ENCODE peak calls at places on chromosomes 11 and 22, in four cellular contexts. K is ELR, G is hypothalamus, M is A549. S is an unnamed sample.

GRCh38 chr11:17508306-17508705 is 31.7 kb upstream of the ABCC8 start:
- DNase-seq in K (peak; percentile 40), G (no peak), M (no peak), S (no peak)

GRCh38 chr11:102322560-102322959 is 5.3 kb downstream of the BIRC3 start:
- DNase-seq in K (peak; percentile 74), G (no peak), M (no peak), S (no peak)

GRCh38 chr22:33706100-33706499 is 214.2 kb downstream of the LARGE1 start:
- DNase-seq in K (no peak), G (no peak), M (no peak), S (no peak)

GRCh38 chr11:70089631-70090030 is 11.5 kb downstream of the ANO1 start:
- DNase-seq in K (no peak), G (no peak), M (no peak), S (no peak)

GRCh38 chr11:352456-353180 is 16.7 kb upstream of the B4GALNT4 start:
- DNase-seq in K (no peak), G (no peak), M (no peak), S (no peak)

GRCh38 chr22:19344420-19344819 is 52.9 kb upstream of the CLTCL1 start:
- DNase-seq in K (no peak), G (no peak), M (no peak), S (no peak)

GRCh38 chr11:10866893-10867331 is 9.1 kb upstream of the ZBED5 start:
- DNase-seq in K (peak; percentile 69), G (no peak), M (no peak), S (no peak)

GRCh38 chr11:132228756-132229325 is 858.4 kb downstream of the NTM start:
- DNase-seq in K (peak; percentile 6), G (no peak), M (no peak), S (no peak)

GRCh38 chr11:13339196-13340153 is 61.9 kb downstream of the BMAL1 start:
- DNase-seq in K (peak; percentile 91), G (no peak), M (peak; percentile 83), S (peak; percentile 91)

GRCh38 chr22:26122920-26123468 is 46.3 kb upstream of the SEZ6L start:
- DNase-seq in K (no peak), G (no peak), M (no peak), S (no peak)

GRCh38 chr22:17698948-17699347 is 60.4 kb downstream of the BCL2L13 start:
- DNase-seq in K (no peak), G (no peak), M (no peak), S (no peak)

GRCh38 chr11:5808500-5809121 is at the start of gene OR52N2:
- DNase-seq in K (peak; percentile 72), G (peak; percentile 33), M (peak; percentile 20), S (peak; percentile 47)

GRCh38 chr11:60870276-60870675 is 2.9 kb downstream of the ZP1 start:
- DNase-seq in K (no peak), G (no peak), M (no peak), S (no peak)

GRCh38 chr22:36027579-36027959 is 1.1 kb downstream of the RBFOX2 start:
- DNase-seq in K (peak; percentile 44), G (no peak), M (peak; percentile 13), S (no peak)

GRCh38 chr11:6544921-6545850 is 48.1 kb downstream of the DNHD1 start:
- DNase-seq in K (peak; percentile 34), G (no peak), M (no peak), S (no peak)

GRCh38 chr11:127574528-127574927 is 574.0 kb upstream of the KIRREL3 start:
- DNase-seq in K (no peak), G (no peak), M (no peak), S (no peak)

GRCh38 chr11:96311120-96311568 is 31.9 kb downstream of the MAML2 start:
- DNase-seq in K (peak; percentile 72), G (no peak), M (no peak), S (no peak)

GRCh38 chr11:48034926-48035876 is 54.8 kb downstream of the PTPRJ start:
- DNase-seq in K (no peak), G (no peak), M (no peak), S (no peak)

GRCh38 chr11:19864141-19865120 is 151.8 kb downstream of the NAV2 start:
- DNase-seq in K (no peak), G (no peak), M (no peak), S (no peak)

GRCh38 chr11:13030857-13031256 is 21.7 kb downstream of the RASSF10 start:
- DNase-seq in K (no peak), G (no peak), M (no peak), S (no peak)

GRCh38 chr11:133988686-133989410 is 32.1 kb upstream of the IGSF9B start:
- DNase-seq in K (no peak), G (no peak), M (no peak), S (no peak)

GRCh38 chr11:74024630-74025029 is 15.7 kb upstream of the UCP3 start:
- DNase-seq in K (peak; percentile 78), G (no peak), M (no peak), S (no peak)

GRCh38 chr11:82733444-82734119 is at the start of gene FAM181B:
- DNase-seq in K (no peak), G (peak; percentile 75), M (peak; percentile 11), S (no peak)

GRCh38 chr22:44393066-44393465 is 80.3 kb upstream of the SHISAL1 start:
- DNase-seq in K (no peak), G (no peak), M (no peak), S (no peak)

GRCh38 chr11:91946397-91947090 is 278.1 kb upstream of the FAT3 start:
- DNase-seq in K (no peak), G (no peak), M (no peak), S (no peak)

GRCh38 chr11:121117753-121118152 is 16.7 kb downstream of the TECTA start:
- DNase-seq in K (peak; percentile 25), G (no peak), M (no peak), S (no peak)

GRCh38 chr11:37967635-37968034 is 1369.6 kb upstream of the RAG2 start:
- DNase-seq in K (no peak), G (no peak), M (no peak), S (no peak)

GRCh38 chr11:8649361-8649760 is 33.1 kb downstream of the TRIM66 start:
- DNase-seq in K (peak; percentile 79), G (no peak), M (no peak), S (no peak)

GRCh38 chr11:37504925-37505324 is 906.9 kb upstream of the RAG2 start:
- DNase-seq in K (peak; percentile 98), G (no peak), M (no peak), S (peak; percentile 19)

GRCh38 chr11:665707-666281 is 28.7 kb downstream of the DRD4 start:
- DNase-seq in K (no peak), G (no peak), M (no peak), S (no peak)

GRCh38 chr22:50010676-50011446 is 1.7 kb downstream of the IL17REL start:
- DNase-seq in K (no peak), G (no peak), M (no peak), S (no peak)

GRCh38 chr11:123381817-123382554 is 48.1 kb upstream of the GRAMD1B start:
- DNase-seq in K (no peak), G (no peak), M (no peak), S (no peak)

GRCh38 chr22:31089101-31090100 is 8.3 kb downstream of the SMTN start:
- DNase-seq in K (peak; percentile 55), G (peak; percentile 24), M (no peak), S (no peak)

GRCh38 chr22:36463783-36464184 is 17.7 kb downstream of the TXN2 start:
- DNase-seq in K (no peak), G (no peak), M (no peak), S (no peak)

GRCh38 chr11:26828291-26828690 is 106.4 kb upstream of the SLC5A12 start:
- DNase-seq in K (no peak), G (no peak), M (no peak), S (no peak)

GRCh38 chr11:126567419-126567818 is 211.9 kb downstream of the ST3GAL4 start:
- DNase-seq in K (no peak), G (no peak), M (no peak), S (no peak)

GRCh38 chr11:110513521-110514450 is 84.0 kb downstream of the FDX1 start:
- DNase-seq in K (no peak), G (no peak), M (no peak), S (no peak)

S was measured in HFF-Myc.